ENCODE peak calls at places on chromosomes 16 and 17, in six cellular contexts. One of them, this sample, is unnamed.

GRCh38 chr17:17203173-17203730 is 2.9 kb downstream of the PLD6 start:
- DNase-seq in kidney epithelial cell: no peak
- DNase-seq in transverse colon: no peak
- DNase-seq in prostate gland: no peak
- DNase-seq in ovary: no peak
- DNase-seq in breast epithelium: no peak
- DNase-seq in this sample: no peak

GRCh38 chr17:64491034-64491860 is 5.6 kb downstream of the POLG2 start:
- DNase-seq in kidney epithelial cell: no peak
- DNase-seq in transverse colon: peak; percentile 37
- DNase-seq in prostate gland: no peak
- DNase-seq in ovary: no peak
- DNase-seq in breast epithelium: no peak
- DNase-seq in this sample: no peak

GRCh38 chr17:65088621-65089385 is 32.3 kb upstream of the GNA13 start:
- DNase-seq in kidney epithelial cell: no peak
- DNase-seq in transverse colon: no peak
- DNase-seq in prostate gland: no peak
- DNase-seq in ovary: no peak
- DNase-seq in breast epithelium: no peak
- DNase-seq in this sample: no peak

GRCh38 chr17:81144423-81144781 is 20.9 kb upstream of the PVALEF start:
- DNase-seq in kidney epithelial cell: no peak
- DNase-seq in transverse colon: no peak
- DNase-seq in prostate gland: no peak
- DNase-seq in ovary: no peak
- DNase-seq in breast epithelium: no peak
- DNase-seq in this sample: no peak

GRCh38 chr16:83813818-83814653 is 6.3 kb downstream of the HSBP1 start:
- DNase-seq in kidney epithelial cell: no peak
- DNase-seq in transverse colon: peak; percentile 52
- DNase-seq in prostate gland: no peak
- DNase-seq in ovary: peak; percentile 67
- DNase-seq in breast epithelium: no peak
- DNase-seq in this sample: no peak

GRCh38 chr17:45751466-45751865 is 32.7 kb upstream of the CRHR1 start:
- DNase-seq in kidney epithelial cell: no peak
- DNase-seq in transverse colon: no peak
- DNase-seq in prostate gland: no peak
- DNase-seq in ovary: no peak
- DNase-seq in breast epithelium: no peak
- DNase-seq in this sample: no peak

GRCh38 chr17:1865252-1866037 is 35.6 kb downstream of the RPA1 start:
- DNase-seq in kidney epithelial cell: peak; percentile 1
- DNase-seq in transverse colon: peak; percentile 48
- DNase-seq in prostate gland: peak; percentile 23
- DNase-seq in ovary: no peak
- DNase-seq in breast epithelium: no peak
- DNase-seq in this sample: no peak

GRCh38 chr16:57112403-57113041 is 20.1 kb downstream of the CPNE2 start:
- DNase-seq in kidney epithelial cell: no peak
- DNase-seq in transverse colon: no peak
- DNase-seq in prostate gland: no peak
- DNase-seq in ovary: no peak
- DNase-seq in breast epithelium: no peak
- DNase-seq in this sample: no peak

GRCh38 chr17:82120148-82120547 is 22.1 kb upstream of the FASN start:
- DNase-seq in kidney epithelial cell: no peak
- DNase-seq in transverse colon: no peak
- DNase-seq in prostate gland: no peak
- DNase-seq in ovary: no peak
- DNase-seq in breast epithelium: no peak
- DNase-seq in this sample: no peak

GRCh38 chr17:20156196-20157077 is 147.3 kb downstream of the SPECC1 start:
- DNase-seq in kidney epithelial cell: no peak
- DNase-seq in transverse colon: peak; percentile 61
- DNase-seq in prostate gland: peak; percentile 40
- DNase-seq in ovary: no peak
- DNase-seq in breast epithelium: peak; percentile 27
- DNase-seq in this sample: no peak

GRCh38 chr17:3590231-3590630 is 19.0 kb downstream of the TRPV1 start:
- DNase-seq in kidney epithelial cell: no peak
- DNase-seq in transverse colon: no peak
- DNase-seq in prostate gland: no peak
- DNase-seq in ovary: no peak
- DNase-seq in breast epithelium: no peak
- DNase-seq in this sample: no peak

GRCh38 chr17:3590768-3591167 is 18.4 kb downstream of the TRPV1 start:
- DNase-seq in kidney epithelial cell: no peak
- DNase-seq in transverse colon: no peak
- DNase-seq in prostate gland: no peak
- DNase-seq in ovary: no peak
- DNase-seq in breast epithelium: no peak
- DNase-seq in this sample: no peak

GRCh38 chr17:3585826-3586225 is 23.4 kb downstream of the TRPV1 start:
- DNase-seq in kidney epithelial cell: no peak
- DNase-seq in transverse colon: no peak
- DNase-seq in prostate gland: no peak
- DNase-seq in ovary: no peak
- DNase-seq in breast epithelium: no peak
- DNase-seq in this sample: no peak

GRCh38 chr17:3589784-3590183 is 19.4 kb downstream of the TRPV1 start:
- DNase-seq in kidney epithelial cell: no peak
- DNase-seq in transverse colon: no peak
- DNase-seq in prostate gland: no peak
- DNase-seq in ovary: no peak
- DNase-seq in breast epithelium: no peak
- DNase-seq in this sample: no peak

GRCh38 chr17:3588104-3588503 is 21.1 kb downstream of the TRPV1 start:
- DNase-seq in kidney epithelial cell: no peak
- DNase-seq in transverse colon: no peak
- DNase-seq in prostate gland: no peak
- DNase-seq in ovary: no peak
- DNase-seq in breast epithelium: no peak
- DNase-seq in this sample: no peak
- H3K4me3 ChIP-seq in kidney epithelial cell: no peak overlapping the region
- H3K4me3 ChIP-seq in transverse colon: no peak overlapping the region
- H3K4me3 ChIP-seq in prostate gland: no peak overlapping the region
- H3K4me3 ChIP-seq in ovary: no peak overlapping the region
- H3K4me3 ChIP-seq in breast epithelium: no peak overlapping the region
- H3K4me3 ChIP-seq in this sample: no peak overlapping the region

DNA sequence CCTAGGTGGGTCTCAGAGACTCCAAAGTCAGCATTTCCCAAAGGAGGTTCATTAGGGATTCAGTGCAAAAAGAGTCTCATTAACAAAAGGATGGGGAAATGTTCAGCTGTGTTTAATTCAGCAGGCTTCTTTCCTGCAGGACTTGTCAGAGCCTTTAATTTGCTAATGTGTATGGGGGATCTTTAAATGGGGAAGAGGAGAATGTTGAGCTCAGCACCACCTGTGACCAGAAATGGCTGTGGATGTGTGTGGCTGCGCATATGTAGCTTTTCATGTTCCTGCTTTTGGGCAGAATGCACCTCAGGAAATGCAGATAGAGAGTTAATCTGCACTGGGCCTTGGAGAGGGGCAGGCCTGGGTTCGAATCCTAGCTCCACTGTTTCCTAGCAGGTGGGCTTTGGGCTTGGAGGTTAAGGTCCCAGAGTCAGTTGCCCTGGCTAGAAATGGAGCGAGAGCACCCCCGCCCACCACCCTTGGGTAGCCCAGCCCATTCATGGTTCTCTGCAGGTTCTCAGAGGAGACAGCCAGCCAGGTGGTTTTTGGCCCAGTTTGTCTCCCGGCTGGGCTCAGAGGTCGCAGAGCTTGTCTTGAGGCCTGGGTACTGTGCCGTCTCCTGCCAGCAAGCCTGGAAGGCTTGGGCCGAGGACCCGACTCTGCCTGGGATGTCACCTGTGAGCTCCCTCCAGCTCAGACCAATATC is 9.2 kb downstream of the ADCY7 start:
- DNase-seq in kidney epithelial cell: no peak
- DNase-seq in transverse colon: no peak
- DNase-seq in prostate gland: no peak
- DNase-seq in ovary: peak; percentile 25
- DNase-seq in breast epithelium: no peak
- DNase-seq in this sample: no peak
- H3K4me3 ChIP-seq in kidney epithelial cell: no peak overlapping the region
- H3K4me3 ChIP-seq in transverse colon: peak overlapping the region; percentile 37
- H3K4me3 ChIP-seq in prostate gland: no peak overlapping the region
- H3K4me3 ChIP-seq in ovary: no peak overlapping the region
- H3K4me3 ChIP-seq in breast epithelium: no peak overlapping the region
- H3K4me3 ChIP-seq in this sample: no peak overlapping the region

GRCh38 chr17:74922694-74923537 is at the start of gene USH1G:
- DNase-seq in kidney epithelial cell: no peak
- DNase-seq in transverse colon: peak; percentile 17
- DNase-seq in prostate gland: no peak
- DNase-seq in ovary: peak; percentile 52
- DNase-seq in breast epithelium: no peak
- DNase-seq in this sample: no peak
- H3K4me3 ChIP-seq in kidney epithelial cell: peak within 1 kb of the TSS; percentile 18
- H3K4me3 ChIP-seq in transverse colon: peak within 1 kb of the TSS; percentile 41
- H3K4me3 ChIP-seq in prostate gland: peak within 1 kb of the TSS; percentile 15
- H3K4me3 ChIP-seq in ovary: peak within 1 kb of the TSS; percentile 31
- H3K4me3 ChIP-seq in breast epithelium: peak within 1 kb of the TSS; percentile 68
- H3K4me3 ChIP-seq in this sample: no peak within 1 kb of the TSS

GRCh38 chr16:2962334-2963073 is 1.6 kb upstream of the KREMEN2 start:
- DNase-seq in kidney epithelial cell: no peak
- DNase-seq in transverse colon: no peak
- DNase-seq in prostate gland: no peak
- DNase-seq in ovary: no peak
- DNase-seq in breast epithelium: no peak
- DNase-seq in this sample: no peak
- H3K4me3 ChIP-seq in kidney epithelial cell: no peak overlapping the region
- H3K4me3 ChIP-seq in transverse colon: no peak overlapping the region
- H3K4me3 ChIP-seq in prostate gland: no peak overlapping the region
- H3K4me3 ChIP-seq in ovary: no peak overlapping the region
- H3K4me3 ChIP-seq in breast epithelium: peak overlapping the region; percentile 65
- H3K4me3 ChIP-seq in this sample: no peak overlapping the region

GRCh38 chr16:17017442-17017841 is 453.3 kb downstream of the XYLT1 start:
- DNase-seq in kidney epithelial cell: no peak
- DNase-seq in transverse colon: no peak
- DNase-seq in prostate gland: no peak
- DNase-seq in ovary: no peak
- DNase-seq in breast epithelium: no peak
- DNase-seq in this sample: no peak

GRCh38 chr16:17018715-17019014 is 452.1 kb downstream of the XYLT1 start:
- DNase-seq in kidney epithelial cell: no peak
- DNase-seq in transverse colon: no peak
- DNase-seq in prostate gland: no peak
- DNase-seq in ovary: no peak
- DNase-seq in breast epithelium: no peak
- DNase-seq in this sample: no peak

GRCh38 chr16:17014484-17015121 is 456.2 kb downstream of the XYLT1 start:
- DNase-seq in kidney epithelial cell: no peak
- DNase-seq in transverse colon: no peak
- DNase-seq in prostate gland: no peak
- DNase-seq in ovary: no peak
- DNase-seq in breast epithelium: no peak
- DNase-seq in this sample: no peak

GRCh38 chr16:17013067-17013466 is 457.7 kb downstream of the XYLT1 start:
- DNase-seq in kidney epithelial cell: no peak
- DNase-seq in transverse colon: no peak
- DNase-seq in prostate gland: no peak
- DNase-seq in ovary: no peak
- DNase-seq in breast epithelium: no peak
- DNase-seq in this sample: no peak

DNA sequence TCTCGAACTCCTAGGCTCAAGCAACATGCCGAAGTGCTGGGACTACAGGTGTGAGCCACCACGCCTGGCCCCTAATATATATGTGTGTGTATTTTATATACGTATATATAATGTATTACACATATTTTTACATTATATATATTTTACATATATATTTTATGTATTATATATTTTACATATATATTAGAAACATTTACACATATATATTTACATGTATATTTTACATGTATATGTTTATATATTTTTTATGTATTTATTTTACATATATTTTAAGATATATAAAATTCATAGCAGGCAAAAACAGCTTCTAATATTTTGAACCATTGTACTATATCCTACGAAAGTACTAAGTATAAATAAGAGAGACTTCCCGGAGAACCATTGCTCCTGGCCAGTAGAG is 455.1 kb downstream of the XYLT1 start:
- DNase-seq in kidney epithelial cell: no peak
- DNase-seq in transverse colon: no peak
- DNase-seq in prostate gland: no peak
- DNase-seq in ovary: no peak
- DNase-seq in breast epithelium: no peak
- DNase-seq in this sample: no peak
- H3K4me3 ChIP-seq in kidney epithelial cell: no peak overlapping the region
- H3K4me3 ChIP-seq in transverse colon: no peak overlapping the region
- H3K4me3 ChIP-seq in prostate gland: no peak overlapping the region
- H3K4me3 ChIP-seq in ovary: no peak overlapping the region
- H3K4me3 ChIP-seq in breast epithelium: no peak overlapping the region
- H3K4me3 ChIP-seq in this sample: no peak overlapping the region

GRCh38 chr17:74435775-74436359 is 4.0 kb downstream of the GPRC5C start:
- DNase-seq in kidney epithelial cell: no peak
- DNase-seq in transverse colon: no peak
- DNase-seq in prostate gland: no peak
- DNase-seq in ovary: no peak
- DNase-seq in breast epithelium: no peak
- DNase-seq in this sample: no peak
- H3K4me3 ChIP-seq in kidney epithelial cell: no peak overlapping the region
- H3K4me3 ChIP-seq in transverse colon: no peak overlapping the region
- H3K4me3 ChIP-seq in prostate gland: no peak overlapping the region
- H3K4me3 ChIP-seq in ovary: no peak overlapping the region
- H3K4me3 ChIP-seq in breast epithelium: no peak overlapping the region
- H3K4me3 ChIP-seq in this sample: no peak overlapping the region

DNA sequence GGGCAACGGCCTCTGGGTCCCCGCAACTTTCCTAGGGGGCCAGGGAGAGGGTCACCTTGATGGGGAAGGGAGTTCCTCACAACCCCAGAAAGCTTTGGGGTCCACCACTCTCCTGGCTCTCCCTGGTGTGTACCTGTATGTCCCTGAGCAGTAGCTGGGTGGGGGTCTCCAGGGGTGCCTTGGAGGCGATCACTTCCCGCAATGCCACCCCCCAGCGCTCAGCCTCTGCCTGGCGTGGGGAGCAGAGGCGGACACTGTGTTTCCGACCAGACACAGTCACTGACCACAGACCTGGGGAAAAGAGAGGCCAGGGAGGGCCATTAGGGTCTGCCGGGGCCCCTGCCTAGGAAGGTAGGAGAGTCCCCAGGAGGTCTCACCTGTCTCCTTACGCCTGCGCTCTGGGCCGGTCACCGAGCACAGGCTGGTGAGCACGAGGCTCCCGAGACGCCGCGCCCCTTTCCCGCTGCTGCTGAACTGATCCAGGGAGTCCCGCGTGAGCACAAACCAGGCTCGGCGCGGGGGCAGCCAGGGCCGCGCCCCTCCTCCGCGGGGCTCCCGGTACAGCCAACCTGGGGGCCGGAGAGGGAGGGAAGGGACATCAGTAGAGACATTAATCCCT is 3.4 kb downstream of the PLEKHH3 start:
- DNase-seq in kidney epithelial cell: no peak
- DNase-seq in transverse colon: no peak
- DNase-seq in prostate gland: no peak
- DNase-seq in ovary: peak; percentile 68
- DNase-seq in breast epithelium: no peak
- DNase-seq in this sample: no peak
- H3K4me3 ChIP-seq in kidney epithelial cell: no peak overlapping the region
- H3K4me3 ChIP-seq in transverse colon: peak overlapping the region; percentile 91
- H3K4me3 ChIP-seq in prostate gland: peak overlapping the region; percentile 17
- H3K4me3 ChIP-seq in ovary: peak overlapping the region; percentile 63
- H3K4me3 ChIP-seq in breast epithelium: peak overlapping the region; percentile 87
- H3K4me3 ChIP-seq in this sample: no peak overlapping the region

GRCh38 chr17:7579001-7579838 is at the start of gene CD68:
- DNase-seq in kidney epithelial cell: peak; percentile 71
- DNase-seq in transverse colon: peak; percentile 85
- DNase-seq in prostate gland: no peak
- DNase-seq in ovary: no peak
- DNase-seq in breast epithelium: peak; percentile 77
- DNase-seq in this sample: peak; percentile 65
- H3K4me3 ChIP-seq in kidney epithelial cell: no peak within 1 kb of the TSS
- H3K4me3 ChIP-seq in transverse colon: peak within 1 kb of the TSS; percentile 38
- H3K4me3 ChIP-seq in prostate gland: no peak within 1 kb of the TSS
- H3K4me3 ChIP-seq in ovary: no peak within 1 kb of the TSS
- H3K4me3 ChIP-seq in breast epithelium: peak within 1 kb of the TSS; percentile 73
- H3K4me3 ChIP-seq in this sample: no peak within 1 kb of the TSS

This sample was measured in Jurkat, Clone E6-1.